ENCODE peak calls at places on chromosomes 2 and 18, in six cellular contexts. Q, K, M, T, W and H are unnamed samples.

GRCh38 chr2:109736177-109736827 is 57.8 kb upstream of the RGPD5 start:
- DNase-seq in Q (no peak), K (peak; percentile 53), M (peak; percentile 60), T (peak; percentile 62), W (peak; percentile 31), H (peak; percentile 55)

GRCh38 chr18:12377556-12378553 is 828 bp upstream of the AFG3L2 start:
- DNase-seq in Q (no peak), K (no peak), M (no peak), T (no peak), W (no peak), H (no peak)

GRCh38 chr2:167196461-167197252 is 308.4 kb downstream of the XIRP2 start:
- DNase-seq in Q (no peak), K (no peak), M (peak; percentile 55), T (no peak), W (no peak), H (no peak)

GRCh38 chr2:8268172-8268783 is 413.6 kb upstream of the ID2 start:
- DNase-seq in Q (no peak), K (no peak), M (no peak), T (no peak), W (no peak), H (no peak)

GRCh38 chr18:365651-366050 is 97.8 kb upstream of the THOC1 start:
- DNase-seq in Q (no peak), K (no peak), M (no peak), T (no peak), W (no peak), H (no peak)

GRCh38 chr2:192159215-192159614 is 35.5 kb downstream of the TMEFF2 start:
- DNase-seq in Q (no peak), K (no peak), M (no peak), T (no peak), W (no peak), H (no peak)

GRCh38 chr2:45930396-45930792 is 278.9 kb downstream of the PRKCE start:
- DNase-seq in Q (no peak), K (no peak), M (no peak), T (no peak), W (no peak), H (no peak)

GRCh38 chr2:32591669-32592463 is 36.0 kb upstream of the TTC27 start:
- DNase-seq in Q (no peak), K (no peak), M (no peak), T (no peak), W (no peak), H (no peak)

GRCh38 chr2:174263989-174264388 is 15.7 kb upstream of the OLA1 start:
- DNase-seq in Q (no peak), K (no peak), M (no peak), T (peak; percentile 90), W (no peak), H (no peak)

GRCh38 chr18:10089881-10090280 is 176.1 kb downstream of the VAPA start:
- DNase-seq in Q (no peak), K (no peak), M (no peak), T (no peak), W (no peak), H (no peak)

GRCh38 chr2:158776236-158776635 is 18.9 kb upstream of the DAPL1 start:
- DNase-seq in Q (no peak), K (no peak), M (no peak), T (no peak), W (no peak), H (no peak)

GRCh38 chr2:153871231-153872221 is at the start of gene GALNT13:
- DNase-seq in Q (no peak), K (no peak), M (peak; percentile 92), T (no peak), W (peak; percentile 63), H (no peak)

GRCh38 chr18:79496978-79497637 is 101.4 kb downstream of the NFATC1 start:
- DNase-seq in Q (no peak), K (no peak), M (no peak), T (no peak), W (peak; percentile 79), H (no peak)
- TF ChIP-seq POLR2AphosphoS5 in Q (no peak), K (no peak), M (no peak), T (no peak), W (peak; percentile 70), H (no peak)

GRCh38 chr2:74535440-74535965 is 5.8 kb downstream of the HTRA2 start:
- DNase-seq in Q (no peak), K (no peak), M (no peak), T (no peak), W (peak; percentile 41), H (no peak)

GRCh38 chr2:74536166-74536950 is 6.6 kb downstream of the HTRA2 start:
- DNase-seq in Q (no peak), K (no peak), M (no peak), T (no peak), W (peak; percentile 71), H (no peak)

GRCh38 chr2:74540291-74540690 is 10.6 kb downstream of the HTRA2 start:
- DNase-seq in Q (no peak), K (no peak), M (no peak), T (no peak), W (no peak), H (no peak)

GRCh38 chr2:74537140-74537539 is 7.4 kb downstream of the HTRA2 start:
- DNase-seq in Q (no peak), K (no peak), M (no peak), T (no peak), W (no peak), H (no peak)

GRCh38 chr2:74538881-74539339 is 9.2 kb downstream of the HTRA2 start:
- DNase-seq in Q (no peak), K (no peak), M (no peak), T (no peak), W (no peak), H (no peak)
- TF ChIP-seq POLR2AphosphoS5 in Q (no peak), K (no peak), M (no peak), T (no peak), W (no peak), H (no peak)

GRCh38 chr2:230969673-230970015 is 26.3 kb upstream of the SPATA3 start:
- DNase-seq in Q (no peak), K (no peak), M (no peak), T (no peak), W (no peak), H (no peak)

GRCh38 chr2:230972046-230972445 is 23.9 kb upstream of the SPATA3 start:
- DNase-seq in Q (no peak), K (no peak), M (no peak), T (no peak), W (no peak), H (no peak)

GRCh38 chr2:230967113-230967512 is 28.8 kb upstream of the SPATA3 start:
- DNase-seq in Q (no peak), K (no peak), M (no peak), T (no peak), W (no peak), H (no peak)

GRCh38 chr2:230964136-230964730 is 31.7 kb upstream of the SPATA3 start:
- DNase-seq in Q (no peak), K (no peak), M (no peak), T (no peak), W (no peak), H (no peak)

DNA sequence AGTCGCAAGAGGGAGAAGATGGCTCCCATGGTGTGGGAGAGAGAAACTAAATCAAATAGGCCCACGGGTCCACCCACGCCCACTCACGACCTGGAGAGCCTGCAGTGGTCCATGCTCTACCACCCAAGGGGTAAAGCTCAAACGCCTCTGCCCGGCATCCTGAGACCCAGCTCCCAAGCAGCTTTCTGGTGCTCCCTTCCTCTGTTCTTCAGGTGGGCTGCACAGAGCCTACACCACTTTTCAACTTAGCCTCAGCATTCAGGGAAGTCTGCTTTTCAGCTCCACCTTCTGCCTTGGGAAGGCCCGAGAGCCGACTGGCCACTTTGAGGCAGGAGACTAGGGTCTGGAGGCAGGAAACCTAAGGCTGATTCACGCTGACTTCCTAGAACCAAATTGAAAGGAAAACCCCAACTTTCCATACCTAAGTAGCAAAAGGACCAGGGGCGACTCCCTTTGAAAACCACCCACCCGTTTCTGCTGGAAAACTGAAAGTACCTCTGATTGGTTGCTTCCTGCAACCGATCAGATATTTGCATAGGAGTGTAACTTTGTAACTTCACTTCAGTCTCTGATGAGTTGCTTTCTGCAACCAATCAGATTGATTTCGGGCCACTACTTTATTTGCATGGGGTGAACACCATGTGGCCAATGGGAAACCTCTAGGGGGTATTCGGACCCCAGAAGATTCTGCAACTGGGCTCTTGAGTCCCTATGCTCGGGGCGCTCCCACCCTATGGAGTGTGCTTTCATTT is 26.8 kb upstream of the SPATA3 start:
- DNase-seq in Q (no peak), K (no peak), M (no peak), T (no peak), W (no peak), H (no peak)
- TF ChIP-seq POLR2AphosphoS5 in Q (no peak), K (no peak), M (no peak), T (no peak), W (no peak), H (no peak)

GRCh38 chr2:38376683-38377500 is at the start of gene ATL2:
- DNase-seq in Q (peak; percentile 88), K (peak; percentile 93), M (peak; percentile 99), T (peak; percentile 87), W (peak; percentile 99), H (peak; percentile 97)
- TF ChIP-seq POLR2AphosphoS5 in Q (peak; percentile 78), K (peak; percentile 71), M (peak; percentile 75), T (peak; percentile 94), W (peak; percentile 93), H (peak; percentile 96)

GRCh38 chr18:5759169-5759568 is 136.2 kb downstream of the TMEM200C start:
- DNase-seq in Q (no peak), K (no peak), M (no peak), T (no peak), W (no peak), H (no peak)
- TF ChIP-seq POLR2AphosphoS5 in Q (no peak), K (no peak), M (no peak), T (no peak), W (no peak), H (no peak)

GRCh38 chr18:49018553-49018943 is 67.8 kb upstream of the SMAD7 start:
- DNase-seq in Q (no peak), K (peak; percentile 6), M (peak; percentile 15), T (no peak), W (peak; percentile 61), H (peak; percentile 22)

GRCh38 chr18:49020621-49021021 is 69.9 kb upstream of the SMAD7 start:
- DNase-seq in Q (no peak), K (no peak), M (no peak), T (no peak), W (no peak), H (peak; percentile 23)

GRCh38 chr18:49018961-49019445 is 68.2 kb upstream of the SMAD7 start:
- DNase-seq in Q (no peak), K (peak; percentile 13), M (peak; percentile 28), T (no peak), W (peak; percentile 76), H (peak; percentile 18)

GRCh38 chr18:49020129-49020528 is 69.4 kb upstream of the SMAD7 start:
- DNase-seq in Q (no peak), K (no peak), M (peak; percentile 29), T (no peak), W (no peak), H (peak; percentile 20)

GRCh38 chr18:49019446-49020045 is 68.8 kb upstream of the SMAD7 start:
- DNase-seq in Q (no peak), K (peak; percentile 10), M (no peak), T (no peak), W (no peak), H (peak; percentile 20)
- TF ChIP-seq POLR2AphosphoS5 in Q (no peak), K (no peak), M (no peak), T (no peak), W (no peak), H (no peak)